ENCODE peak calls at places on chromosomes 5 and 9, in six cellular contexts. One of them, this sample, is unnamed.
A peak's percentile ranks its signal among the peaks of the same experiment; 100 is the strongest.

GRCh38 chr9:37002036-37002412 is 32.0 kb downstream of the PAX5 start:
- DNase-seq in pancreas: no peak
- DNase-seq in AG04450: no peak
- DNase-seq in CD8-positive, alpha-beta T cell: no peak
- DNase-seq in mammary epithelial cell: no peak
- DNase-seq in GM12878: no peak
- DNase-seq in this sample: no peak

GRCh38 chr5:120657083-120657482 is 193.0 kb downstream of the PRR16 start:
- DNase-seq in pancreas: no peak
- DNase-seq in AG04450: no peak
- DNase-seq in CD8-positive, alpha-beta T cell: no peak
- DNase-seq in mammary epithelial cell: no peak
- DNase-seq in GM12878: no peak
- DNase-seq in this sample: no peak

GRCh38 chr5:57317341-57317740 is 143.5 kb downstream of the GPBP1 start:
- DNase-seq in pancreas: no peak
- DNase-seq in AG04450: no peak
- DNase-seq in CD8-positive, alpha-beta T cell: no peak
- DNase-seq in mammary epithelial cell: no peak
- DNase-seq in GM12878: no peak
- DNase-seq in this sample: no peak

GRCh38 chr5:73464016-73464745 is 15.6 kb upstream of the FOXD1 start:
- DNase-seq in pancreas: no peak
- DNase-seq in AG04450: peak; percentile 59
- DNase-seq in CD8-positive, alpha-beta T cell: no peak
- DNase-seq in mammary epithelial cell: no peak
- DNase-seq in GM12878: no peak
- DNase-seq in this sample: no peak

GRCh38 chr5:124651663-124652513 is 94.6 kb downstream of the ZNF608 start:
- DNase-seq in pancreas: peak; percentile 88
- DNase-seq in AG04450: peak; percentile 59
- DNase-seq in CD8-positive, alpha-beta T cell: no peak
- DNase-seq in mammary epithelial cell: peak; percentile 77
- DNase-seq in GM12878: no peak
- DNase-seq in this sample: peak; percentile 87

GRCh38 chr5:172733179-172733973 is 37.6 kb downstream of the DUSP1 start:
- DNase-seq in pancreas: no peak
- DNase-seq in AG04450: peak; percentile 52
- DNase-seq in CD8-positive, alpha-beta T cell: no peak
- DNase-seq in mammary epithelial cell: peak; percentile 100
- DNase-seq in GM12878: no peak
- DNase-seq in this sample: peak; percentile 90

GRCh38 chr9:75953218-75953617 is 62.7 kb downstream of the PCSK5 start:
- DNase-seq in pancreas: no peak
- DNase-seq in AG04450: no peak
- DNase-seq in CD8-positive, alpha-beta T cell: no peak
- DNase-seq in mammary epithelial cell: no peak
- DNase-seq in GM12878: no peak
- DNase-seq in this sample: no peak

GRCh38 chr9:16325966-16326365 is 544.5 kb downstream of the BNC2 start:
- DNase-seq in pancreas: no peak
- DNase-seq in AG04450: no peak
- DNase-seq in CD8-positive, alpha-beta T cell: no peak
- DNase-seq in mammary epithelial cell: no peak
- DNase-seq in GM12878: no peak
- DNase-seq in this sample: no peak

GRCh38 chr5:2093859-2094615 is 211.3 kb upstream of the IRX4 start:
- DNase-seq in pancreas: no peak
- DNase-seq in AG04450: peak; percentile 51
- DNase-seq in CD8-positive, alpha-beta T cell: no peak
- DNase-seq in mammary epithelial cell: peak; percentile 84
- DNase-seq in GM12878: no peak
- DNase-seq in this sample: peak; percentile 13
- H3K27ac ChIP-seq in pancreas: no peak overlapping the region
- H3K27ac ChIP-seq in AG04450: peak overlapping the region; percentile 83
- H3K27ac ChIP-seq in CD8-positive, alpha-beta T cell: no peak overlapping the region
- H3K27ac ChIP-seq in mammary epithelial cell: no peak overlapping the region
- H3K27ac ChIP-seq in GM12878: no peak overlapping the region
- H3K27ac ChIP-seq in this sample: no peak overlapping the region

GRCh38 chr5:168172718-168173045 is 118.8 kb upstream of the WWC1 start:
- DNase-seq in pancreas: no peak
- DNase-seq in AG04450: no peak
- DNase-seq in CD8-positive, alpha-beta T cell: no peak
- DNase-seq in mammary epithelial cell: no peak
- DNase-seq in GM12878: no peak
- DNase-seq in this sample: no peak
- H3K27ac ChIP-seq in pancreas: no peak overlapping the region
- H3K27ac ChIP-seq in AG04450: no peak overlapping the region
- H3K27ac ChIP-seq in CD8-positive, alpha-beta T cell: no peak overlapping the region
- H3K27ac ChIP-seq in mammary epithelial cell: no peak overlapping the region
- H3K27ac ChIP-seq in GM12878: no peak overlapping the region
- H3K27ac ChIP-seq in this sample: peak overlapping the region; percentile 72

GRCh38 chr5:138170299-138170698 is 8.1 kb downstream of the BRD8 start:
- DNase-seq in pancreas: no peak
- DNase-seq in AG04450: no peak
- DNase-seq in CD8-positive, alpha-beta T cell: no peak
- DNase-seq in mammary epithelial cell: no peak
- DNase-seq in GM12878: no peak
- DNase-seq in this sample: no peak
- H3K27ac ChIP-seq in pancreas: no peak overlapping the region
- H3K27ac ChIP-seq in AG04450: no peak overlapping the region
- H3K27ac ChIP-seq in CD8-positive, alpha-beta T cell: no peak overlapping the region
- H3K27ac ChIP-seq in mammary epithelial cell: no peak overlapping the region
- H3K27ac ChIP-seq in GM12878: no peak overlapping the region
- H3K27ac ChIP-seq in this sample: no peak overlapping the region

GRCh38 chr9:129894106-129894823 is 59.0 kb downstream of the USP20 start:
- DNase-seq in pancreas: no peak
- DNase-seq in AG04450: no peak
- DNase-seq in CD8-positive, alpha-beta T cell: peak; percentile 26
- DNase-seq in mammary epithelial cell: no peak
- DNase-seq in GM12878: peak; percentile 16
- DNase-seq in this sample: no peak

GRCh38 chr9:129889936-129890717 is 54.9 kb downstream of the USP20 start:
- DNase-seq in pancreas: peak; percentile 66
- DNase-seq in AG04450: no peak
- DNase-seq in CD8-positive, alpha-beta T cell: peak; percentile 64
- DNase-seq in mammary epithelial cell: no peak
- DNase-seq in GM12878: peak; percentile 31
- DNase-seq in this sample: no peak

GRCh38 chr9:129889461-129889935 is 54.2 kb downstream of the USP20 start:
- DNase-seq in pancreas: no peak
- DNase-seq in AG04450: no peak
- DNase-seq in CD8-positive, alpha-beta T cell: peak; percentile 40
- DNase-seq in mammary epithelial cell: no peak
- DNase-seq in GM12878: no peak
- DNase-seq in this sample: no peak

GRCh38 chr9:129888809-129889460 is 53.7 kb downstream of the USP20 start:
- DNase-seq in pancreas: no peak
- DNase-seq in AG04450: no peak
- DNase-seq in CD8-positive, alpha-beta T cell: peak; percentile 55
- DNase-seq in mammary epithelial cell: no peak
- DNase-seq in GM12878: no peak
- DNase-seq in this sample: no peak

DNA sequence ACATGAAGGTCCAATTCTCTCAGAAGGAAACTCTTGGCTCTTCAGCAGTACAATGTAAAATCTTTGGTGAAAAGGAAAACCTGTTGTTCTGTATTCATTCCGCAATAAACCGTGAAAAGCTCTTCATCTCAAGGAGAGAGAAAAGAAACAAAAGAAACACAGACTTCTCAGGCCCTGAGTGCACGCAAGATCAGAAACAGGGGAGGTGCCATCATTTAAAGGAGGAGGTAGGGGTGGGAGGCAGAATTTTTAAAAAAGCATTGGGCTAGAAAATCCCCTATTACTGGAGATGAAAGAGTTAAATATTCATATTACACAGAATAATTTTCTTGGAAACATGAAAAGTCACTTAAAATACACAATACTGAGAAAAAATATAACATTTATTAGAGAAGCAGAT is 56.3 kb downstream of the USP20 start:
- DNase-seq in pancreas: no peak
- DNase-seq in AG04450: no peak
- DNase-seq in CD8-positive, alpha-beta T cell: no peak
- DNase-seq in mammary epithelial cell: no peak
- DNase-seq in GM12878: no peak
- DNase-seq in this sample: no peak
- H3K27ac ChIP-seq in pancreas: no peak overlapping the region
- H3K27ac ChIP-seq in AG04450: no peak overlapping the region
- H3K27ac ChIP-seq in CD8-positive, alpha-beta T cell: peak overlapping the region; percentile 98
- H3K27ac ChIP-seq in mammary epithelial cell: no peak overlapping the region
- H3K27ac ChIP-seq in GM12878: peak overlapping the region; percentile 96
- H3K27ac ChIP-seq in this sample: no peak overlapping the region

GRCh38 chr9:470795-471194 is 256.1 kb downstream of the DOCK8 start:
- DNase-seq in pancreas: no peak
- DNase-seq in AG04450: no peak
- DNase-seq in CD8-positive, alpha-beta T cell: no peak
- DNase-seq in mammary epithelial cell: no peak
- DNase-seq in GM12878: no peak
- DNase-seq in this sample: no peak
- H3K27ac ChIP-seq in pancreas: peak overlapping the region; percentile 82
- H3K27ac ChIP-seq in AG04450: no peak overlapping the region
- H3K27ac ChIP-seq in CD8-positive, alpha-beta T cell: no peak overlapping the region
- H3K27ac ChIP-seq in mammary epithelial cell: no peak overlapping the region
- H3K27ac ChIP-seq in GM12878: peak overlapping the region; percentile 57
- H3K27ac ChIP-seq in this sample: peak overlapping the region; percentile 88

This sample was measured in heart right ventricle.